ENCODE peak calls at places on chromosome 7, in four cellular contexts. S is GM12865, J is colonic mucosa, W is neural progenitor cell. N is an unnamed sample.

GRCh38 chr7:73879977-73880681 is 19.2 kb downstream of the TMEM270 start:
- DNase-seq in S (no peak), J (no peak), W (no peak), N (no peak)

GRCh38 chr7:127021019-127021738 is 231.6 kb downstream of the GRM8 start:
- DNase-seq in S (no peak), J (no peak), W (no peak), N (no peak)

GRCh38 chr7:29485376-29486190 is 78.1 kb upstream of the PRR15 start:
- DNase-seq in S (no peak), J (no peak), W (no peak), N (no peak)

GRCh38 chr7:46468753-46469356 is 547.8 kb upstream of the IGFBP3 start:
- DNase-seq in S (no peak), J (no peak), W (peak; percentile 34), N (no peak)

GRCh38 chr7:76364198-76364584 is 5.4 kb upstream of the YWHAG start:
- DNase-seq in S (peak; percentile 68), J (peak; percentile 34), W (no peak), N (no peak)

GRCh38 chr7:81534446-81534845 is 235.4 kb downstream of the HGF start:
- DNase-seq in S (no peak), J (no peak), W (no peak), N (no peak)

GRCh38 chr7:47278043-47278442 is 303.9 kb downstream of the TNS3 start:
- DNase-seq in S (no peak), J (peak; percentile 15), W (no peak), N (no peak)

GRCh38 chr7:1218541-1219165 is 14.0 kb upstream of the UNCX start:
- DNase-seq in S (no peak), J (no peak), W (peak; percentile 19), N (no peak)

GRCh38 chr7:143372070-143372469 is 9.1 kb upstream of the ZYX start:
- DNase-seq in S (no peak), J (peak; percentile 95), W (no peak), N (no peak)

GRCh38 chr7:69365588-69366241 is 232.6 kb upstream of the AUTS2 start:
- DNase-seq in S (peak; percentile 2), J (no peak), W (no peak), N (no peak)

GRCh38 chr7:150940446-150941102 is 37.5 kb downstream of the KCNH2 start:
- DNase-seq in S (no peak), J (no peak), W (no peak), N (no peak)

GRCh38 chr7:107622429-107622828 is 38.2 kb upstream of the SLC26A4 start:
- DNase-seq in S (no peak), J (no peak), W (no peak), N (no peak)

GRCh38 chr7:73766556-73767229 is 3.4 kb downstream of the CLDN3 start:
- DNase-seq in S (peak; percentile 28), J (no peak), W (peak; percentile 6), N (no peak)

GRCh38 chr7:36811807-36812206 is 87.5 kb upstream of the AOAH start:
- DNase-seq in S (no peak), J (no peak), W (no peak), N (no peak)

GRCh38 chr7:94289071-94289470 is 105.6 kb upstream of the COL1A2 start:
- DNase-seq in S (peak; percentile 13), J (peak; percentile 48), W (peak; percentile 88), N (no peak)

GRCh38 chr7:27192546-27193334 is 7.2 kb downstream of the HOXA13 start:
- DNase-seq in S (no peak), J (peak; percentile 55), W (peak; percentile 53), N (no peak)

GRCh38 chr7:33310546-33310945 is 181.2 kb downstream of the BBS9 start:
- DNase-seq in S (no peak), J (no peak), W (no peak), N (no peak)

GRCh38 chr7:20331231-20331880 is 656 bp downstream of the ITGB8 start:
- DNase-seq in S (peak; percentile 68), J (peak; percentile 61), W (peak; percentile 94), N (peak; percentile 18)

GRCh38 chr7:104196161-104196560 is 11.7 kb downstream of the ORC5 start:
- DNase-seq in S (no peak), J (no peak), W (no peak), N (no peak)

GRCh38 chr7:159019111-159019510 is 125.6 kb downstream of the VIPR2 start:
- DNase-seq in S (no peak), J (no peak), W (no peak), N (no peak)

GRCh38 chr7:36037121-36037662 is 115.9 kb upstream of the EEPD1 start:
- DNase-seq in S (no peak), J (peak; percentile 34), W (no peak), N (no peak)

GRCh38 chr7:141660259-141660658 is 41.7 kb downstream of the DENND11 start:
- DNase-seq in S (no peak), J (no peak), W (no peak), N (no peak)

GRCh38 chr7:50625360-50625759 is 60.2 kb upstream of the DDC start:
- DNase-seq in S (no peak), J (no peak), W (no peak), N (no peak)

GRCh38 chr7:129433823-129434171 is 435 bp upstream of the STRIP2 start:
- DNase-seq in S (no peak), J (no peak), W (peak; percentile 86), N (peak; percentile 3)

GRCh38 chr7:22488643-22489462 is 11.1 kb downstream of the STEAP1B start:
- DNase-seq in S (peak; percentile 71), J (peak; percentile 82), W (peak; percentile 82), N (peak; percentile 29)

GRCh38 chr7:95543312-95543711 is 53.0 kb downstream of the PDK4 start:
- DNase-seq in S (no peak), J (no peak), W (no peak), N (no peak)

GRCh38 chr7:95544174-95544573 is 52.1 kb downstream of the PDK4 start:
- DNase-seq in S (no peak), J (no peak), W (no peak), N (no peak)

GRCh38 chr7:95545666-95546065 is 50.6 kb downstream of the PDK4 start:
- DNase-seq in S (no peak), J (no peak), W (no peak), N (no peak)

GRCh38 chr7:95546647-95547046 is 49.7 kb downstream of the PDK4 start:
- DNase-seq in S (no peak), J (no peak), W (no peak), N (no peak)

GRCh38 chr7:95545007-95545615 is 51.2 kb downstream of the PDK4 start:
- DNase-seq in S (no peak), J (peak; percentile 68), W (peak; percentile 42), N (no peak)
- TF ChIP-seq CTCF in S (no peak), J (peak; percentile 44), W (peak; percentile 56), N (peak; percentile 14)

GRCh38 chr7:116828281-116828680 is 34.1 kb upstream of the CAPZA2 start:
- DNase-seq in S (no peak), J (no peak), W (no peak), N (no peak)
- TF ChIP-seq CTCF in S (no peak), J (no peak), W (peak; percentile 15), N (no peak)

DNA sequence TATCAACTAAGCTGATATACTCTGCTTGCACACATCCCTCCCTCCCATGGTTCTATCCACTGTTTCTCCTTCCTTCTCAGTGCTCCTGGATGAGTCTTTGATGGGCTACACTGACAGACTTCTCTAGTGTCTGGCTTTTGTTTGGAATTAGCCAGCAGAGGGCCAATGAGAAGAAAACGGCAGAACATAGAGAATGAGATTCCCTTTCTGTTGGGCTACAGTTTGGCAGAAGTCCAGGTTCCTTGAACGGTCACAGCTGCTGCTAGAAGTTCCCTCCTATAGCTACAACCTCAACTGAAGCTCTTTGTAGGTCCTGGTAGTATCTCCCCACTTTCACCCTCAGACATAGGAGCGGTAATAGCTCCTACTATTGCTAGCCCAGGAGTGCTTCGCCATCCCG is 251.1 kb upstream of the LRRN3 start:
- DNase-seq in S (no peak), J (no peak), W (peak; percentile 28), N (no peak)
- TF ChIP-seq CTCF in S (no peak), J (no peak), W (peak; percentile 40), N (no peak)

GRCh38 chr7:116592041-116592355 is 67.2 kb downstream of the CAV1 start:
- DNase-seq in S (no peak), J (no peak), W (no peak), N (no peak)

GRCh38 chr7:116592445-116592844 is 67.6 kb downstream of the CAV1 start:
- DNase-seq in S (no peak), J (peak; percentile 63), W (no peak), N (no peak)

GRCh38 chr7:116588641-116589594 is 64.1 kb downstream of the CAV1 start:
- DNase-seq in S (peak; percentile 70), J (no peak), W (peak; percentile 68), N (no peak)

GRCh38 chr7:116593359-116594075 is 68.7 kb downstream of the CAV1 start:
- DNase-seq in S (no peak), J (no peak), W (no peak), N (no peak)

GRCh38 chr7:116591202-116592040 is 66.6 kb downstream of the CAV1 start:
- DNase-seq in S (peak; percentile 23), J (no peak), W (no peak), N (no peak)
- TF ChIP-seq CTCF in S (peak; percentile 32), J (peak; percentile 67), W (peak; percentile 64), N (peak; percentile 39)

GRCh38 chr7:105309235-105310156 is 79.2 kb downstream of the SRPK2 start:
- DNase-seq in S (peak; percentile 59), J (no peak), W (peak; percentile 14), N (no peak)
- TF ChIP-seq CTCF in S (no peak), J (no peak), W (no peak), N (no peak)

GRCh38 chr7:138981332-138982203 is at the start of gene KIAA1549:
- DNase-seq in S (peak; percentile 83), J (peak; percentile 61), W (peak; percentile 92), N (no peak)
- TF ChIP-seq CTCF in S (peak; percentile 39), J (no peak), W (no peak), N (no peak)

N was measured in GM12864.